ENCODE peak calls at places on chromosomes 6 and 20, in eight cellular contexts. S, J, E, H, O, R, A and G are unnamed samples.

GRCh38 chr6:137699036-137699683 is 167.9 kb upstream of the TNFAIP3 start:
- DNase-seq in S (peak; percentile 23), J (no peak), E (no peak), H (no peak), O (no peak), R (no peak), A (no peak), G (no peak)

GRCh38 chr6:18053071-18053475 is 65.6 kb upstream of the KIF13A start:
- DNase-seq in S (no peak), J (no peak), E (peak; percentile 57), H (no peak), O (no peak), R (no peak), A (no peak), G (no peak)

GRCh38 chr6:42401605-42401935 is 50.2 kb downstream of the TRERF1 start:
- DNase-seq in S (no peak), J (no peak), E (no peak), H (no peak), O (no peak), R (no peak), A (no peak), G (no peak)

GRCh38 chr6:74870403-74870802 is 335.4 kb downstream of the COL12A1 start:
- DNase-seq in S (peak; percentile 10), J (no peak), E (no peak), H (no peak), O (no peak), R (no peak), A (no peak), G (no peak)

GRCh38 chr6:110950443-110950842 is 8.1 kb upstream of the GTF3C6 start:
- DNase-seq in S (no peak), J (no peak), E (no peak), H (no peak), O (no peak), R (no peak), A (no peak), G (no peak)

GRCh38 chr20:22924036-22924737 is 110.9 kb upstream of the SSTR4 start:
- DNase-seq in S (peak; percentile 22), J (no peak), E (no peak), H (no peak), O (no peak), R (no peak), A (no peak), G (no peak)

GRCh38 chr20:25309395-25310267 is 61.7 kb downstream of the PYGB start:
- DNase-seq in S (peak; percentile 88), J (no peak), E (no peak), H (no peak), O (no peak), R (no peak), A (peak; percentile 70), G (no peak)

GRCh38 chr6:166595061-166595780 is 8.7 kb upstream of the RAMACL start:
- DNase-seq in S (no peak), J (no peak), E (peak; percentile 76), H (no peak), O (no peak), R (no peak), A (no peak), G (no peak)

GRCh38 chr6:158769696-158770446 is 49.3 kb downstream of the EZR start:
- DNase-seq in S (no peak), J (peak; percentile 98), E (no peak), H (no peak), O (peak; percentile 31), R (no peak), A (no peak), G (peak; percentile 49)

GRCh38 chr6:12440981-12441380 is 150.8 kb downstream of the EDN1 start:
- DNase-seq in S (peak; percentile 18), J (no peak), E (no peak), H (no peak), O (no peak), R (no peak), A (no peak), G (no peak)

GRCh38 chr20:25304025-25304549 is 56.2 kb downstream of the PYGB start:
- DNase-seq in S (no peak), J (no peak), E (no peak), H (no peak), O (no peak), R (no peak), A (no peak), G (no peak)

GRCh38 chr6:169019727-169020491 is 233.7 kb downstream of the THBS2 start:
- DNase-seq in S (peak; percentile 28), J (no peak), E (no peak), H (no peak), O (no peak), R (no peak), A (no peak), G (no peak)

GRCh38 chr6:29887330-29887818 is 55.0 kb upstream of the HLA-A start:
- DNase-seq in S (peak; percentile 12), J (no peak), E (no peak), H (peak; percentile 60), O (no peak), R (peak; percentile 2), A (peak; percentile 58), G (no peak)

GRCh38 chr20:61100489-61100888 is 151.6 kb upstream of the CDH4 start:
- DNase-seq in S (no peak), J (no peak), E (no peak), H (no peak), O (no peak), R (no peak), A (no peak), G (no peak)

GRCh38 chr6:105851181-105851580 is 235.0 kb upstream of the PRDM1 start:
- DNase-seq in S (no peak), J (peak; percentile 88), E (peak; percentile 49), H (no peak), O (no peak), R (no peak), A (no peak), G (no peak)

GRCh38 chr6:107692351-107692750 is 131.8 kb downstream of the SCML4 start:
- DNase-seq in S (no peak), J (no peak), E (no peak), H (no peak), O (no peak), R (no peak), A (no peak), G (no peak)

GRCh38 chr20:5781798-5782750 is 31.9 kb downstream of the SHLD1 start:
- DNase-seq in S (peak; percentile 11), J (no peak), E (no peak), H (no peak), O (no peak), R (no peak), A (no peak), G (no peak)

GRCh38 chr6:43499028-43499815 is 10.9 kb downstream of the LRRC73 start:
- DNase-seq in S (no peak), J (no peak), E (no peak), H (no peak), O (no peak), R (no peak), A (no peak), G (no peak)

GRCh38 chr20:64156886-64157875 is 7.1 kb upstream of the MYT1 start:
- DNase-seq in S (no peak), J (no peak), E (no peak), H (no peak), O (no peak), R (no peak), A (no peak), G (no peak)

GRCh38 chr20:37334450-37334849 is 11.5 kb upstream of the SRC start:
- DNase-seq in S (no peak), J (no peak), E (no peak), H (no peak), O (no peak), R (no peak), A (no peak), G (no peak)

GRCh38 chr6:22598386-22598785 is 29.0 kb downstream of the HDGFL1 start:
- DNase-seq in S (no peak), J (no peak), E (no peak), H (no peak), O (no peak), R (no peak), A (no peak), G (no peak)

GRCh38 chr6:137102851-137103492 is 58.2 kb upstream of the IL20RA start:
- DNase-seq in S (no peak), J (no peak), E (no peak), H (no peak), O (no peak), R (no peak), A (no peak), G (no peak)

GRCh38 chr6:143510991-143511891 is at the start of gene FUCA2:
- DNase-seq in S (peak; percentile 74), J (peak; percentile 60), E (peak; percentile 64), H (peak; percentile 47), O (peak; percentile 77), R (peak; percentile 24), A (peak; percentile 94), G (no peak)